ENCODE peak calls at places on chromosomes 3 and 15, in nine cellular contexts. T, W, S, G, F, L, H, N and E are unnamed samples.
A peak's percentile ranks its signal among the peaks of the same experiment; 100 is the strongest.

GRCh38 chr3:24047513-24047912 is 102.4 kb downstream of the NR1D2 start:
- DNase-seq in W (no peak), N (no peak), S (no peak), F (no peak), T (no peak), H (no peak), L (no peak), G (no peak), E (no peak)

GRCh38 chr3:141878326-141878725 is 1.9 kb downstream of the ATP1B3 start:
- DNase-seq in W (peak; percentile 50), L (no peak), N (no peak), T (no peak), S (no peak), F (no peak), G (no peak), H (no peak), E (no peak)

GRCh38 chr3:45078910-45079522 is 52.9 kb downstream of the CLEC3B start:
- DNase-seq in S (no peak), N (peak; percentile 59), T (peak; percentile 34), F (no peak), H (peak; percentile 43), W (peak; percentile 63), G (no peak), L (no peak), E (no peak)

GRCh38 chr15:40328176-40328575 is 4.7 kb downstream of the INAFM2 start:
- DNase-seq in T (peak; percentile 65), G (no peak), H (no peak), N (no peak), S (no peak), F (no peak), W (no peak), L (no peak), E (no peak)

GRCh38 chr3:35864871-35865270 is 225.5 kb downstream of the ARPP21 start:
- DNase-seq in T (no peak), W (no peak), G (no peak), F (no peak), H (no peak), L (no peak), N (no peak), S (no peak), E (no peak)

GRCh38 chr15:58221591-58222241 is 83.5 kb downstream of the AQP9 start:
- DNase-seq in N (peak; percentile 36), S (no peak), W (peak; percentile 72), H (no peak), G (no peak), T (no peak), F (no peak), L (no peak), E (no peak)

GRCh38 chr15:95247068-95247984 is 1016.0 kb downstream of the MCTP2 start:
- DNase-seq in H (no peak), G (no peak), S (no peak), F (no peak), T (peak; percentile 98), N (peak; percentile 92), L (no peak), W (no peak), E (no peak)

GRCh38 chr3:28972921-28973320 is 307.9 kb upstream of the RBMS3 start:
- DNase-seq in F (no peak), G (no peak), H (no peak), N (no peak), L (no peak), S (no peak), W (no peak), T (peak; percentile 68), E (no peak)

GRCh38 chr3:141686477-141687280 is 51.4 kb upstream of the RNF7 start:
- DNase-seq in F (no peak), L (peak; percentile 78), S (no peak), G (peak; percentile 66), H (peak; percentile 20), T (peak; percentile 47), N (no peak), W (no peak), E (no peak)

GRCh38 chr15:58185439-58185838 is 47.3 kb downstream of the AQP9 start:
- DNase-seq in S (no peak), F (no peak), G (no peak), T (no peak), N (no peak), W (no peak), L (no peak), H (no peak), E (no peak)

GRCh38 chr15:78207110-78207458 is 27.3 kb downstream of the ACSBG1 start:
- DNase-seq in T (no peak), S (no peak), L (no peak), W (no peak), G (no peak), N (no peak), F (no peak), H (no peak), E (no peak)

GRCh38 chr3:32819581-32820348 is 2.0 kb downstream of the TRIM71 start:
- DNase-seq in T (no peak), N (no peak), F (no peak), S (no peak), G (no peak), W (no peak), L (peak; percentile 77), H (no peak), E (no peak)

GRCh38 chr3:32817195-32817560 is 619 bp upstream of the TRIM71 start:
- DNase-seq in T (no peak), W (no peak), L (peak; percentile 73), N (no peak), G (no peak), H (no peak), S (no peak), F (no peak), E (no peak)

GRCh38 chr3:32817561-32818430 is at the start of gene TRIM71:
- DNase-seq in T (no peak), L (peak; percentile 75), W (no peak), H (no peak), S (no peak), G (no peak), N (no peak), F (no peak), E (no peak)

GRCh38 chr3:32819086-32819450 is 1.3 kb downstream of the TRIM71 start:
- DNase-seq in G (no peak), N (no peak), F (no peak), W (no peak), L (no peak), H (no peak), T (no peak), S (no peak), E (no peak)

GRCh38 chr3:32818431-32819085 is 761 bp downstream of the TRIM71 start:
- DNase-seq in N (no peak), L (peak; percentile 75), H (no peak), S (no peak), T (no peak), F (no peak), G (no peak), W (no peak), E (no peak)
- H3K4me3 ChIP-seq in N (no peak overlapping the region), L (peak overlapping the region; percentile 56), H (peak overlapping the region; percentile 45), S (no peak overlapping the region), T (no peak overlapping the region), F (no peak overlapping the region), G (peak overlapping the region; percentile 46), W (no peak overlapping the region), E (no peak overlapping the region)

DNA sequence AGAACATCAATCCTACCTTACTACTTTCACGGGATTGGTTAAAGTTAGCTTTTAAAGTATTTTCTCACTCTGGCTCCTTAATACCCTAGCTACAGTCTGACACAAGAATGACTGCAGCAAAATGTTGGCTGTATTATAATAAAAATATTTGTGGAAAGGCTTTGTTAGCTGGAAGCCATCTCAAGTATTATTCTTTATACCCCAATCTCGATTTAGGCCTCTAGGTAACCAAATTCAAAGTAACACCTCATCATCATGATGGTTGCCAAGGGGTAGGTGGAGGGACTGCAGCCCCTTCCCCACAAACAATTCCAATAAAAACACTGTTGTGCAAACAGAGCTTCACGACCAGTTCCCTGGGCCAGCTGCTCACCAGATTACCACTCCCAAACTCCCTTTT is 786 bp upstream of the GMPS start:
- DNase-seq in L (no peak), S (peak; percentile 14), F (no peak), N (no peak), W (peak; percentile 54), T (no peak), H (no peak), G (no peak), E (no peak)
- H3K36me3 ChIP-seq in L (no peaks in the 10 kb centered on the region), S (no peaks in the 10 kb centered on the region), F (no peaks in the 10 kb centered on the region), N (no peaks in the 10 kb centered on the region), W (peaks cover 5% of the 10 kb centered on the region), T (no peaks in the 10 kb centered on the region), H (no peaks in the 10 kb centered on the region), G (no peaks in the 10 kb centered on the region), E (no peaks in the 10 kb centered on the region)

DNA sequence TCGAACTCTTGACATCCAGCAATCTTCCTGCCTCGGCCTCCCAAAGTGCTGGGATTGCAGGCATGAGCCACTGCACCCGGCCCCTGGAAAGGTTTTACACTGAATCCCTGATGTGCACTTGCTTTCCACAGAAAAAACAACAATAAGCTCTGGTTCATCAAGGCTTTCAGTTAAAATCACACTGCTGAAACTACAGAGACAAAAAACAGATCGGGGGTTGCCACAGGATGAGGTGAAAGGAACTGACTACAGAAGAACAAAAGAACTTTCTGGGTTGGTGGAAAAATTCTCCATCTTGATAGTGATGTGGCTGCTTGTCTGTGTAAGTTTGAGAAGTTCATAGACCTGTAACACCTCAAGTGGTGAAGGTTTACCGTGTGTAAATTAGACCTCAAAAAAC is 2.9 kb downstream of the RAB43 start:
- DNase-seq in L (no peak), F (peak; percentile 44), H (no peak), G (no peak), W (no peak), S (peak; percentile 71), T (no peak), N (no peak), E (peak; percentile 43)
- H3K4me3 ChIP-seq in L (peak overlapping the region; percentile 64), F (peak overlapping the region; percentile 98), H (peak overlapping the region; percentile 70), G (no peak overlapping the region), W (no peak overlapping the region), S (peak overlapping the region; percentile 85), T (no peak overlapping the region), N (no peak overlapping the region), E (peak overlapping the region; percentile 76)

GRCh38 chr3:48269592-48269991 is 28.7 kb downstream of the ZNF589 start:
- DNase-seq in G (no peak), L (no peak), F (no peak), W (no peak), H (no peak), S (no peak), N (no peak), T (no peak), E (no peak)

GRCh38 chr3:48268936-48269551 is 28.1 kb downstream of the ZNF589 start:
- DNase-seq in T (peak; percentile 27), L (no peak), N (no peak), G (no peak), W (no peak), F (no peak), H (no peak), S (no peak), E (peak; percentile 11)

GRCh38 chr3:48271763-48272498 is 31.0 kb downstream of the ZNF589 start:
- DNase-seq in G (no peak), N (no peak), L (no peak), F (no peak), W (no peak), H (no peak), S (no peak), T (no peak), E (no peak)

GRCh38 chr3:48268381-48268935 is 27.6 kb downstream of the ZNF589 start:
- DNase-seq in G (no peak), H (no peak), N (no peak), F (peak; percentile 54), W (no peak), T (peak; percentile 14), S (peak; percentile 92), L (no peak), E (peak; percentile 72)

DNA sequence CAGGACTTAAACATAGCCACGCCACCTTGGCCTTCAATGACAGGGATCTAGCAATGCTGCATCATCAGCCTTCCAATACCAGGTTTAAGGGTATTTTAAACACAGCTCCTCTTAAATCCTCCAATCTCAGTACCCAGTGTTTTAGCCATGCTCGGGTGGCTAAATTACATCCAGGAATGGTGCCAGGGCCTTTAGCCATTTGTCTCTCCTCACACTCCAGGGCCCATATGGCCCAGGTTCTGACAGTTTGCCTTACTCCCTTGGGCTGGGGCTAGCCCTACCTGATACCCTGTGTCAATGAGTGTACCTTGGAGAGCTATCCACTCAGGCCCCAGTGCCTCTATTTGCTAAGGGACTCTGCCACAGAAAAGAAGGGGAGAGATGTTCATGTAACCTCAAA is 29.4 kb downstream of the ZNF589 start:
- DNase-seq in T (no peak), L (no peak), F (no peak), N (no peak), W (no peak), H (no peak), G (no peak), S (no peak), E (no peak)
- H3K36me3 ChIP-seq in T (no peaks in the 10 kb centered on the region), L (peaks cover 32% of the 10 kb centered on the region), F (peaks cover 10% of the 10 kb centered on the region), N (peaks cover 22% of the 10 kb centered on the region), W (peaks cover 43% of the 10 kb centered on the region), H (peaks cover 14% of the 10 kb centered on the region), G (peaks cover 24% of the 10 kb centered on the region), S (no peaks in the 10 kb centered on the region), E (peaks cover 6% of the 10 kb centered on the region)